ENCODE peak calls at places on chromosomes 5 and 9, in six cellular contexts. B is cardiac fibroblast, Q is hepatocyte, M is endothelial cell of umbilical vein, C is spleen, U is astrocyte. R is an unnamed sample.

GRCh38 chr5:83844320-83845068 is 123.8 kb upstream of the HAPLN1 start:
- DNase-seq in M (no peak), Q (peak), C (no peak), U (peak), B (peak), R (no peak)

GRCh38 chr5:130164966-130165365 is 260.7 kb downstream of the CHSY3 start:
- DNase-seq in U (peak), C (no peak), B (peak), M (no peak), Q (no peak), R (no peak)

GRCh38 chr9:87702921-87703320 is 23.0 kb upstream of the CTSL start:
- DNase-seq in C (no peak), U (no peak), B (no peak), M (no peak), Q (no peak), R (no peak)

GRCh38 chr9:70403618-70404025 is 10.8 kb downstream of the KLF9 start:
- DNase-seq in C (no peak), Q (no peak), U (peak), B (no peak), M (peak), R (no peak)

GRCh38 chr5:65032250-65032649 is 263.5 kb downstream of the CWC27 start:
- DNase-seq in Q (no peak), C (no peak), M (peak), B (peak), U (peak), R (no peak)

GRCh38 chr5:418681-419121 is 24.3 kb upstream of the EXOC3 start:
- DNase-seq in U (no peak), C (no peak), M (no peak), Q (no peak), B (no peak), R (no peak)

GRCh38 chr5:68924490-68925145 is 169.2 kb upstream of the SLC30A5 start:
- DNase-seq in C (no peak), Q (no peak), B (peak), M (no peak), U (peak), R (no peak)

GRCh38 chr9:18785604-18786003 is 247.4 kb downstream of the SAXO1 start:
- DNase-seq in Q (no peak), C (no peak), U (no peak), B (peak), M (peak), R (no peak)

GRCh38 chr5:171391996-171392577 is 4.4 kb downstream of the NPM1 start:
- DNase-seq in B (no peak), Q (no peak), M (no peak), U (no peak), C (peak), R (no peak)

GRCh38 chr9:127989094-127989493 is 8.3 kb upstream of the EEIG1 start:
- DNase-seq in Q (no peak), C (no peak), M (no peak), U (no peak), B (no peak), R (no peak)

GRCh38 chr9:2015581-2016410 is 649 bp downstream of the SMARCA2 start:
- DNase-seq in Q (peak), C (peak), M (peak), U (peak), B (peak), R (no peak)

GRCh38 chr5:31120642-31120948 is 72.9 kb upstream of the CDH6 start:
- DNase-seq in B (no peak), Q (no peak), M (no peak), C (no peak), U (no peak), R (no peak)

GRCh38 chr9:15115702-15116639 is 191.0 kb downstream of the TTC39B start:
- DNase-seq in B (no peak), Q (no peak), U (no peak), C (no peak), M (no peak), R (no peak)

GRCh38 chr5:27124590-27124989 is 86.2 kb upstream of the CDH9 start:
- DNase-seq in Q (peak), B (peak), C (no peak), U (no peak), M (no peak), R (no peak)

GRCh38 chr9:76691761-76692313 is 72.4 kb upstream of the PCA3 start:
- DNase-seq in C (no peak), M (peak), B (no peak), U (no peak), Q (peak), R (no peak)

GRCh38 chr5:159773062-159773924 is 143.0 kb upstream of the ADRA1B start:
- DNase-seq in M (peak), C (peak), U (peak), B (peak), Q (peak), R (peak)
- TF ChIP-seq CTCF in M (no peak), C (no peak), U (no peak), B (no peak), Q (peak), R (peak)

GRCh38 chr5:173794901-173795416 is 93.2 kb upstream of the CPEB4 start:
- DNase-seq in C (no peak), U (no peak), M (no peak), B (no peak), Q (no peak), R (no peak)
- TF ChIP-seq CTCF in C (no peak), U (no peak), M (no peak), B (no peak), Q (no peak), R (no peak)

DNA sequence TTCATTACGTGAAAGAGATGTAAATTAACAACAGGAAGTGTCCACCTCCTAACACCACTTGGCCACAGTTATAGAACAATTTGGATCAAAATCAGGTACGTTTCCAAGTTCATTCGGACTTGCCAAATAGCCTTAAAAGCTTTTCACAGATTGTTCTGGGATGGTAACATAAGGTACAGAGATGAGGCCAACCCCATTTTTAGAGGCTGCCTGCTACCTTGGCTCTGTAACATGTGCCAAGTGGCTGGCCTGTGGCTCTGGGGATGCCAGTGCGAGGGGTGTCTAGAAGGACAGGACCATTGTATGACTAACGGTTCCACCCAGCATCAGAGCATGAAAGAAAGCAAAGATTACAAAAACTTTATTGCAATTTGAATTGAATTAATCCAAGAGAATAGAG is 91.0 kb downstream of the LHFPL2 start:
- DNase-seq in B (no peak), Q (no peak), C (no peak), U (no peak), M (no peak), R (no peak)
- TF ChIP-seq CTCF in B (no peak), Q (no peak), C (no peak), U (no peak), M (no peak), R (no peak)

DNA sequence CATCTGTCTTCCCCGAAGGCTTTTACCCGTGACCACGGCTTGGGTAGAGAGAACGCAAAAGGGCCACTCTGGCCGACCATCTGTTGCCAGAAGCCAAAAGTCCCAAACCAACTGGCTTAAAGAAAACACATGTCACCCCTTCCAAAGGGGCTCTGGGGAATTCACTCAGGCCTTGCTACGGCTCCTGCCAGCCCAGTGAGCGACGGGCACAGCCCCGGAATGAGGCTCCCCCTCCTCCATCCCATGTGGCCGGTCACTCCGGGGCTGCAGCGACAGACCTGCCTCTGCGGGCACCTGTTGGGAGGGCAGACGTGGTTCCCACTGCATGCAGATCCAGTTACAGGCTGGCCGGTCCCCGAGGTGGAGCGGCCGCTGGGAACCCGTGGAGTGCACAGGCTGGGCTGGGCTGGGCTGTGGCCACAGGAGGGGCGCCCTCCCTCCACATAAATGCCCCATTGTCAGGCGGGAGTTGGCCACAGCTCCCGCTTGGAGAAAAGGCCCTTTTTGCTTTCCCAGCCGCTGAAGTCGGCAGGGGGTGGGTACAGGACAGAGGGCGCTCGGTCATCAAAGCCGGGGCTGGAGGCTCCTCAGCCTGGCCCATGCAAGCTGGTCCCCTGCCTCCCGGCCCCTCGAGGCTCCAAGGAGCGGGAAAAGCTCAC is 19.9 kb downstream of the NOTCH1 start:
- DNase-seq in Q (no peak), C (no peak), B (no peak), M (no peak), U (no peak), R (no peak)
- TF ChIP-seq CTCF in Q (no peak), C (no peak), B (no peak), M (no peak), U (no peak), R (no peak)

GRCh38 chr5:119451561-119451960 is 736 bp upstream of the HSD17B4 start:
- DNase-seq in B (no peak), Q (no peak), C (no peak), M (no peak), U (no peak), R (no peak)
- TF ChIP-seq CTCF in B (no peak), Q (no peak), C (no peak), M (no peak), U (no peak), R (no peak)

R was measured in D721Med.